ENCODE peak calls at places on chromosomes 3 and 15, in five cellular contexts. Y, D, P, J and K are unnamed samples.

GRCh38 chr15:41979493-41980266 is 7.3 kb upstream of the EHD4 start:
- DNase-seq in Y (no peak), D (no peak), P (no peak), J (no peak), K (no peak)

GRCh38 chr3:76826915-76827314 is 213.0 kb upstream of the ROBO2 start:
- DNase-seq in D (no peak), J (no peak), P (no peak), Y (no peak), K (no peak)

GRCh38 chr3:25291524-25291923 is 136.5 kb upstream of the RARB start:
- DNase-seq in D (no peak), P (no peak), J (no peak), Y (no peak), K (no peak)

GRCh38 chr3:157438371-157438735 is 1.7 kb downstream of the PTX3 start:
- DNase-seq in J (no peak), P (no peak), D (peak), Y (peak), K (no peak)

GRCh38 chr3:142850395-142851023 is 38.4 kb downstream of the PCOLCE2 start:
- DNase-seq in J (no peak), D (peak), Y (peak), P (no peak), K (peak)

GRCh38 chr3:123383101-123384053 is 65.5 kb downstream of the ADCY5 start:
- DNase-seq in Y (no peak), D (no peak), P (no peak), J (no peak), K (no peak)

GRCh38 chr15:68352401-68353062 is 75.0 kb downstream of the FEM1B start:
- DNase-seq in J (no peak), D (peak), P (peak), Y (peak), K (peak)

GRCh38 chr3:72679540-72680198 is 168.6 kb downstream of the SHQ1 start:
- DNase-seq in Y (peak), J (no peak), D (no peak), P (peak), K (peak)

GRCh38 chr3:139677341-139678155 is at the start of gene NMNAT3:
- DNase-seq in Y (no peak), J (peak), D (peak), P (peak), K (peak)

GRCh38 chr3:179541094-179541493 is 21.6 kb upstream of the ACTL6A start:
- DNase-seq in P (no peak), Y (no peak), D (no peak), J (no peak), K (no peak)